ENCODE peak calls at places on chromosome 19, in four cellular contexts. W is IMR-90, F is H1, T is trophoblast cell. J is an unnamed sample.

GRCh38 chr19:47503823-47504145 is 11.1 kb downstream of the NAPA start:
- DNase-seq in W (no peak), F (no peak), T (no peak), J (no peak)

GRCh38 chr19:14871619-14872230 is 14.2 kb downstream of the OR7A17 start:
- DNase-seq in W (peak; percentile 11), F (no peak), T (peak; percentile 78), J (no peak)

GRCh38 chr19:51398096-51398704 is 7.8 kb upstream of the C19orf84 start:
- DNase-seq in W (peak; percentile 18), F (no peak), T (peak; percentile 53), J (peak; percentile 33)

GRCh38 chr19:12833747-12834417 is 497 bp downstream of the RTBDN start:
- DNase-seq in W (no peak), F (no peak), T (no peak), J (no peak)

GRCh38 chr19:7706188-7706530 is 4.2 kb upstream of the FCER2 start:
- DNase-seq in W (no peak), F (no peak), T (no peak), J (no peak)

GRCh38 chr19:50040967-50041366 is 15.2 kb downstream of the ZNF473 start:
- DNase-seq in W (no peak), F (no peak), T (no peak), J (no peak)

GRCh38 chr19:11480081-11480926 is 542 bp downstream of the ELAVL3 start:
- DNase-seq in W (no peak), F (no peak), T (no peak), J (no peak)

GRCh38 chr19:13036366-13036976 is 41.2 kb downstream of the NFIX start:
- DNase-seq in W (peak; percentile 29), F (no peak), T (peak; percentile 35), J (no peak)

GRCh38 chr19:23762884-23763711 is 4.4 kb upstream of the ZNF681 start:
- DNase-seq in W (peak; percentile 13), F (peak; percentile 41), T (peak; percentile 95), J (peak; percentile 69)

GRCh38 chr19:33876192-33876591 is 79.5 kb downstream of the KCTD15 start:
- DNase-seq in W (no peak), F (no peak), T (no peak), J (no peak)

GRCh38 chr19:33878912-33879810 is 82.5 kb downstream of the KCTD15 start:
- DNase-seq in W (no peak), F (no peak), T (no peak), J (no peak)

GRCh38 chr19:33876619-33877018 is 79.9 kb downstream of the KCTD15 start:
- DNase-seq in W (no peak), F (no peak), T (no peak), J (no peak)

GRCh38 chr19:33878136-33878535 is 81.5 kb downstream of the KCTD15 start:
- DNase-seq in W (no peak), F (no peak), T (no peak), J (no peak)

GRCh38 chr19:33879818-33880575 is 83.3 kb downstream of the KCTD15 start:
- DNase-seq in W (no peak), F (no peak), T (no peak), J (no peak)
- H3K4ac ChIP-seq in W (no peak overlapping the region), F (no peak overlapping the region), T (no peak overlapping the region), J (no peak overlapping the region)

GRCh38 chr19:3818479-3818878 is 32.3 kb upstream of the MATK start:
- DNase-seq in W (peak; percentile 31), F (no peak), T (peak; percentile 50), J (peak; percentile 5)
- H2AFZ ChIP-seq in W (peak overlapping the region; percentile 11), F (no peak overlapping the region), T (no peak overlapping the region), J (no peak overlapping the region)

GRCh38 chr19:4442846-4443146 is 14.8 kb downstream of the UBXN6 start:
- DNase-seq in W (no peak), F (no peak), T (no peak), J (no peak)

GRCh38 chr19:4444765-4445741 is 12.5 kb downstream of the UBXN6 start:
- DNase-seq in W (no peak), F (no peak), T (no peak), J (no peak)

GRCh38 chr19:4443188-4443587 is 14.4 kb downstream of the UBXN6 start:
- DNase-seq in W (no peak), F (no peak), T (no peak), J (no peak)

GRCh38 chr19:4443966-4444764 is 13.4 kb downstream of the UBXN6 start:
- DNase-seq in W (no peak), F (no peak), T (no peak), J (no peak)

DNA sequence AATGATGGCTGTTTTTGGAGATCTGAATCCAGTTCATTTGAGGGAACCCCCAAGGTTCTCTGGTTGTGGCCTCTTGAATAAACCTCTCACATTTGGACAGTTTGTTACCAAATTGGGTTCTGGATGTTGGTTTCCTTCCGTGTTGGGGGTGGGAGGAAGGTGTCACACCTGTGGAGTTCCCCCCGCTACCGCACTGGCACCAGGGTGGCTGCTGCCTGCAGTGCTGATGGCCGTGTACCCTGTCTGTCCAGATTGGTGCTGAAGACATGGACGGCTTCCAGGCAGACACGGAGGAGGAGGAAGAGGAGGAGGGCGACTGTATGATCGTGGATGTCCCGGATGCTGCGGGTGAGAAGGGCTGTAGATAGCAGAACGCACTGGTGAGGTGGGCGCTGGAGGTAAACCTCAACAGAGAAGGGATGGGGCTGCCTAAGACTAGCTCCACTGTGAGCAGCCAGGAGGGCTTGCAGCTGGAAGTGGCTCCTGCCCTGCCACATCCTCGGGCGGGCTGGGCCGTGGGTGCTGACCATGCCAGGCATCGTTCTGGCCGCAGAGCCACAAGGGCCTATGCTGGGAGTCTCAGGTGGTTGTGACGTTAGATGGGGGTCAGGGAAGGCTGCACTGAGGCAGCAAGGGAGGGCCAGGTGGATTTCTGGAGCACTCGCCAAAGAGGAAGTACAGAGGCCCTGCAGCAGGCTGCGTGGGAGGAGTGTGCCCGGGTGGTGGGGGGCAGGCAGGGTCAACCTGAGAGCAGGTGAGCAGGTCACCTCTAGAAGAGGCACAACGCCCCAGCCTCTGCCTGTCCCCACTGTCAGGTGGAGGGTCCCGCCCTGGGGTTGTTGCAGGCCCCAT is 15.4 kb downstream of the UBXN6 start:
- DNase-seq in W (no peak), F (no peak), T (no peak), J (no peak)
- H4K8ac ChIP-seq in W (no peak overlapping the region), F (no peak overlapping the region), T (no peak overlapping the region), J (no peak overlapping the region)

GRCh38 chr19:41861846-41862245 is 1.8 kb downstream of the RPS19 start:
- DNase-seq in W (no peak), F (no peak), T (no peak), J (no peak)

GRCh38 chr19:41859618-41860418 is at the start of gene RPS19:
- DNase-seq in W (peak; percentile 98), F (peak; percentile 98), T (peak; percentile 100), J (peak; percentile 99)

GRCh38 chr19:41861098-41861768 is 1.2 kb downstream of the RPS19 start:
- DNase-seq in W (no peak), F (no peak), T (no peak), J (no peak)

GRCh38 chr19:41859213-41859617 is 840 bp upstream of the RPS19 start:
- DNase-seq in W (no peak), F (no peak), T (no peak), J (no peak)

GRCh38 chr19:41860419-41861097 is 503 bp downstream of the RPS19 start:
- DNase-seq in W (no peak), F (no peak), T (peak; percentile 33), J (peak; percentile 5)
- H3K4ac ChIP-seq in W (peak overlapping the region; percentile 94), F (peak overlapping the region; percentile 100), T (peak overlapping the region; percentile 84), J (peak overlapping the region; percentile 93)

GRCh38 chr19:29663861-29664752 is 1.2 kb upstream of the PLEKHF1 start:
- DNase-seq in W (peak; percentile 33), F (no peak), T (peak; percentile 89), J (peak; percentile 31)

GRCh38 chr19:29662604-29663404 is 2.5 kb upstream of the PLEKHF1 start:
- DNase-seq in W (peak; percentile 94), F (no peak), T (peak; percentile 86), J (peak; percentile 95)

GRCh38 chr19:29665826-29666633 is 769 bp downstream of the PLEKHF1 start:
- DNase-seq in W (peak; percentile 66), F (no peak), T (peak; percentile 47), J (peak; percentile 63)

GRCh38 chr19:29665215-29665825 is at the start of gene PLEKHF1:
- DNase-seq in W (peak; percentile 59), F (no peak), T (peak; percentile 94), J (peak; percentile 70)

GRCh38 chr19:29664753-29665214 is 477 bp upstream of the PLEKHF1 start:
- DNase-seq in W (no peak), F (no peak), T (no peak), J (no peak)
- H2AFZ ChIP-seq in W (peak overlapping the region; percentile 88), F (no peak overlapping the region), T (peak overlapping the region; percentile 63), J (no peak overlapping the region)

DNA sequence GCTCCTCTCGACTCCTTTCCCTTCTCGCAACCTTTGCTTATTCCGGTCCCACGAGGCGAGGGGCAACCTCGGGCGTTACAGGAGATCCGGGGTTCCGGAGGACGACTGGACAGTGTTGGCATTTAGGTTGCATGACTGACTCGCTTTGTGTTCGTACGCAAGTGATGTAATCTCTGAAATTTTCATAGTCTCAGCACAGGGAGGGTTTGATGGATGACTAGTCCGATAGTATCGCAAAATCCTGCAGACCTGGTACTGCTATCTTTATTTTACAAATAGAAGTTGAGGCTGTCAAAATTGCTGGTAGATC is 335 bp downstream of the DDX49 start:
- DNase-seq in W (no peak), F (no peak), T (peak; percentile 23), J (no peak)
- H4K8ac ChIP-seq in W (peak overlapping the region; percentile 73), F (peak overlapping the region; percentile 66), T (peak overlapping the region; percentile 86), J (peak overlapping the region; percentile 79)

DNA sequence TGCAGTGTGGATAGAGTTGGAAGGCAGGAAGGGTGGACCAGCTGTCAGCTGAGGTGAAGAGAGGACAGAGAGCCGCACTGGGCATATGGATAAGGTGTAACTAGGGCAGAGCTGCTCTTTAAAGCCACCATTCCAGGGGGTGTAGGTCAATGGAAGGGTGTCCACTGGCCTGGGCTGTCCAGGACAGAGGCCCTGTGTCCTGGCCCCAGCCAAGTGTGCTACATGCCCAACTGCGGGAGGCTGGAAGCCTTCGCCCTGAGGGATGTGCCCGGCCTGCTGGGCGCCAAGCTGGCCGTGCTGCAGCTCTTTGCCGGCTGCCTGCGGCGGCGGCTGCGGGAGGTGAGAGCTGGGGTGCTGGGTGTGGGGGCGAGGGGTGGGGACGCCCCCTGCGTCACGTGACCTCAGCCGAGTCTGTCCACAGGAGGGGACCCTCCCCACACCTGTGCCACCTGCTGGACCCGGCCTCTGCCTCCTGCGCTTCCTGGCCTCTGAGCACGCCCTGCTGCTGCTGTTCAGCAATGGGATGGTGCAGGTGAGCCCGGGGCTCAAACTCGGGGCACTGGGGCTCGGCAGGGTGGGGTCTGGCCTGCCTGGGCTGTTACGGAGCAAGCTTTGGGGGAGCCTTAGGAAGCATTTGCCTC is 9.8 kb downstream of the PLK5 start:
- DNase-seq in W (no peak), F (no peak), T (no peak), J (no peak)
- H3K4ac ChIP-seq in W (no peak overlapping the region), F (no peak overlapping the region), T (no peak overlapping the region), J (no peak overlapping the region)

GRCh38 chr19:10118960-10119359 is 739 bp downstream of the EIF3G start:
- DNase-seq in W (no peak), F (no peak), T (no peak), J (peak; percentile 23)
- H2AFZ ChIP-seq in W (peak overlapping the region; percentile 92), F (no peak overlapping the region), T (peak overlapping the region; percentile 5), J (no peak overlapping the region)

GRCh38 chr19:36121486-36122124 is 6.3 kb downstream of the TBCB start:
- DNase-seq in W (no peak), F (no peak), T (no peak), J (no peak)

GRCh38 chr19:36125557-36125956 is 10.3 kb downstream of the TBCB start:
- DNase-seq in W (no peak), F (no peak), T (no peak), J (no peak)

GRCh38 chr19:36120092-36120983 is 5.1 kb downstream of the TBCB start:
- DNase-seq in W (no peak), F (no peak), T (no peak), J (no peak)

GRCh38 chr19:36116344-36116637 is 1.0 kb downstream of the TBCB start:
- DNase-seq in W (no peak), F (no peak), T (no peak), J (no peak)

GRCh38 chr19:36120984-36121358 is 5.7 kb downstream of the TBCB start:
- DNase-seq in W (no peak), F (no peak), T (no peak), J (no peak)
- H4K8ac ChIP-seq in W (no peak overlapping the region), F (no peak overlapping the region), T (no peak overlapping the region), J (no peak overlapping the region)

J was measured in mesenchymal stem cell.